ENCODE peak calls at places on chromosome 16, in seven cellular contexts. One of them, this sample, is unnamed.

GRCh38 chr16:84932691-84933090 is 78.6 kb downstream of the ZDHHC7 start:
- DNase-seq in GM23248: no peak
- DNase-seq in mesothelial cell of epicardium: no peak
- DNase-seq in EL: no peak
- DNase-seq in stimulated activated CD4-positive, alpha-beta T cell treated with anti-CD3 and anti-CD28 coated beads, Interleukin-1b, Interleukin-23, amount 100 ng/mL, for 1 hour: no peak
- DNase-seq in CD14-positive monocyte: no peak
- DNase-seq in prostate gland: no peak
- DNase-seq in this sample: no peak

GRCh38 chr16:16021988-16022682 is 72.7 kb downstream of the ABCC1 start:
- DNase-seq in CD14-positive monocyte: peak
- DNase-seq in prostate gland: peak
- DNase-seq in GM23248: peak
- DNase-seq in EL: peak
- DNase-seq in stimulated activated CD4-positive, alpha-beta T cell treated with anti-CD3 and anti-CD28 coated beads, Interleukin-1b, Interleukin-23, amount 100 ng/mL, for 1 hour: no peak
- DNase-seq in mesothelial cell of epicardium: peak
- DNase-seq in this sample: peak

GRCh38 chr16:17026600-17027242 is 444.0 kb downstream of the XYLT1 start:
- DNase-seq in EL: no peak
- DNase-seq in prostate gland: no peak
- DNase-seq in GM23248: no peak
- DNase-seq in stimulated activated CD4-positive, alpha-beta T cell treated with anti-CD3 and anti-CD28 coated beads, Interleukin-1b, Interleukin-23, amount 100 ng/mL, for 1 hour: no peak
- DNase-seq in CD14-positive monocyte: no peak
- DNase-seq in mesothelial cell of epicardium: no peak
- DNase-seq in this sample: peak

GRCh38 chr16:4081577-4082021 is 34.6 kb downstream of the ADCY9 start:
- DNase-seq in CD14-positive monocyte: no peak
- DNase-seq in mesothelial cell of epicardium: no peak
- DNase-seq in prostate gland: no peak
- DNase-seq in stimulated activated CD4-positive, alpha-beta T cell treated with anti-CD3 and anti-CD28 coated beads, Interleukin-1b, Interleukin-23, amount 100 ng/mL, for 1 hour: no peak
- DNase-seq in GM23248: peak
- DNase-seq in EL: no peak
- DNase-seq in this sample: no peak

GRCh38 chr16:16048904-16049582 is 99.6 kb downstream of the ABCC1 start:
- DNase-seq in EL: no peak
- DNase-seq in stimulated activated CD4-positive, alpha-beta T cell treated with anti-CD3 and anti-CD28 coated beads, Interleukin-1b, Interleukin-23, amount 100 ng/mL, for 1 hour: no peak
- DNase-seq in GM23248: no peak
- DNase-seq in prostate gland: no peak
- DNase-seq in mesothelial cell of epicardium: no peak
- DNase-seq in CD14-positive monocyte: no peak
- DNase-seq in this sample: no peak

GRCh38 chr16:86492961-86493639 is 17.2 kb upstream of the FOXF1 start:
- DNase-seq in prostate gland: no peak
- DNase-seq in EL: no peak
- DNase-seq in stimulated activated CD4-positive, alpha-beta T cell treated with anti-CD3 and anti-CD28 coated beads, Interleukin-1b, Interleukin-23, amount 100 ng/mL, for 1 hour: no peak
- DNase-seq in mesothelial cell of epicardium: no peak
- DNase-seq in GM23248: no peak
- DNase-seq in CD14-positive monocyte: no peak
- DNase-seq in this sample: no peak

GRCh38 chr16:84471316-84471715 is 33.1 kb downstream of the MEAK7 start:
- DNase-seq in CD14-positive monocyte: no peak
- DNase-seq in mesothelial cell of epicardium: no peak
- DNase-seq in prostate gland: no peak
- DNase-seq in stimulated activated CD4-positive, alpha-beta T cell treated with anti-CD3 and anti-CD28 coated beads, Interleukin-1b, Interleukin-23, amount 100 ng/mL, for 1 hour: no peak
- DNase-seq in EL: no peak
- DNase-seq in GM23248: no peak
- DNase-seq in this sample: no peak

GRCh38 chr16:70375636-70376611 is 29.2 kb downstream of the DDX19A start:
- DNase-seq in EL: no peak
- DNase-seq in GM23248: no peak
- DNase-seq in mesothelial cell of epicardium: no peak
- DNase-seq in CD14-positive monocyte: no peak
- DNase-seq in prostate gland: no peak
- DNase-seq in stimulated activated CD4-positive, alpha-beta T cell treated with anti-CD3 and anti-CD28 coated beads, Interleukin-1b, Interleukin-23, amount 100 ng/mL, for 1 hour: no peak
- DNase-seq in this sample: no peak

GRCh38 chr16:46713634-46714033 is 24.2 kb downstream of the ORC6 start:
- DNase-seq in stimulated activated CD4-positive, alpha-beta T cell treated with anti-CD3 and anti-CD28 coated beads, Interleukin-1b, Interleukin-23, amount 100 ng/mL, for 1 hour: no peak
- DNase-seq in CD14-positive monocyte: no peak
- DNase-seq in EL: no peak
- DNase-seq in prostate gland: no peak
- DNase-seq in GM23248: no peak
- DNase-seq in mesothelial cell of epicardium: no peak
- DNase-seq in this sample: no peak